ENCODE peak calls at places on chromosomes 2 and 18, in nine cellular contexts. U is prostate gland, K is transverse colon, S is H54, H is thyroid gland, P is A549, B is HCT116, F is tibial nerve, I is stomach. Q is an unnamed sample.

GRCh38 chr18:68699043-68699442 is 15.9 kb downstream of the TMX3 start:
- DNase-seq in U (no peak), K (no peak), S (no peak), H (no peak), P (no peak), B (no peak), F (no peak), I (no peak), Q (peak)

GRCh38 chr2:110883401-110883800 is 151.0 kb downstream of the ACOXL start:
- DNase-seq in U (no peak), K (no peak), S (no peak), H (no peak), P (no peak), B (no peak), F (no peak), I (no peak), Q (no peak)

GRCh38 chr18:28175930-28176673 is 828 bp downstream of the CDH2 start:
- DNase-seq in U (no peak), K (no peak), S (peak), H (peak), P (peak), B (no peak), F (no peak), I (no peak), Q (no peak)

GRCh38 chr2:70070557-70071268 is 16.6 kb upstream of the PCBP1 start:
- DNase-seq in U (peak), K (peak), S (peak), H (peak), P (peak), B (peak), F (peak), I (peak), Q (peak)

GRCh38 chr2:236980961-236981360 is 104.7 kb upstream of the COPS8 start:
- DNase-seq in U (no peak), K (no peak), S (no peak), H (no peak), P (no peak), B (no peak), F (no peak), I (no peak), Q (no peak)

GRCh38 chr2:73851274-73851673 is 22.5 kb downstream of the STAMBP start:
- DNase-seq in U (no peak), K (peak), S (no peak), H (no peak), P (peak), B (peak), F (no peak), I (peak), Q (peak)

GRCh38 chr2:209091026-209091425 is 332.8 kb upstream of the MAP2 start:
- DNase-seq in U (no peak), K (no peak), S (no peak), H (no peak), P (no peak), B (no peak), F (no peak), I (no peak), Q (no peak)

GRCh38 chr2:74887445-74887951 is 53.6 kb downstream of the HK2 start:
- DNase-seq in U (no peak), K (no peak), S (no peak), H (no peak), P (no peak), B (no peak), F (no peak), I (no peak), Q (no peak)

GRCh38 chr2:48715956-48716355 is 39.6 kb downstream of the LHCGR start:
- DNase-seq in U (no peak), K (no peak), S (no peak), H (peak), P (no peak), B (no peak), F (no peak), I (no peak), Q (no peak)

GRCh38 chr2:88540346-88540745 is 86.9 kb downstream of the EIF2AK3 start:
- DNase-seq in U (no peak), K (no peak), S (peak), H (no peak), P (peak), B (no peak), F (no peak), I (no peak), Q (no peak)

DNA sequence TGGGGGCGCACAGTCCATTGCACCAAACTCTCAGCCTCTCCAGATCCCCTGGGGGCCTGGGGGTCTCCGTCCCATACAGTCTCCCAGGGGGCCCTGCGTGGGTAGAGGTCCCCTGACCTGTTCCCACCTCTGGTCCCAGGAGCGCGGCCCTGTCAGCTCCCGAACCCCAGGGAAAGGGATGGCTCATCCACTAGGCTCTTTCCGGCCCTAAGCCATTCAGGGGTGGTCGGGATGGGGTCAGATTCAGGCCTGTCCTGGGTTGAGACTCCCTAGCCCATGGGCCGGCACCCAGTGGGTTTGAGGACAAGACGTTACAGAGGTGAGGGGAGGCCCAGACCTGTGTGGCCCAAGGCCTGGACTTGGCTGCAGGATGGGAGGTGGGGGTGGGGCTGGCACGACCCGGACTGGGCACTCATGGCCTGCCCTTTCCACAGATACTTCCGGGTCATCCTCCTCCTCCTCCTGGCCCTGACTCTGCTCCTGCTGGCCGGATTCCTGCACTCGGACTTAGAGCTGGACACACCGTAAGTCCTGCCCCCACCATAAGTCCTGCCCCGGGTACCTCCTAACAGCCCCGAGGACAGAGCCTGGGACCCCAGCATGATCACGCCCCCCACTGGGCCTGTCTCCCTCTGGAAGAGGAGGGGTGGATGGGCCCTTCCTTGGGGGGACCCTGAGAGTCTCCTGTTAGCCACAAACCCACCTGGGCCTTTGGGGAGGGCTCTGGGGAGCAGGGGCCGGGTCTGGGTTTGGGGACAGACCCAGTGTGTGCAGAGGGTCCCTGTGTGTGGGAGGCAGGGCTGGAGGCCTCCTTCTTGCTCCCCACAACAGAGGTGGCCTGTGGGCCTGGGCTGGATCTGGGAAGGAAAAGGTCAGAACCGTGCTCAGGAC is 10.1 kb upstream of the NEU4 start:
- DNase-seq in U (no peak), K (peak), S (no peak), H (no peak), P (no peak), B (no peak), F (no peak), I (no peak), Q (no peak)
- TF ChIP-seq POLR2A in U (no peak), K (no peak), S (no peak), H (no peak), P (no peak), B (no peak), F (no peak), I (no peak), Q (no peak)

DNA sequence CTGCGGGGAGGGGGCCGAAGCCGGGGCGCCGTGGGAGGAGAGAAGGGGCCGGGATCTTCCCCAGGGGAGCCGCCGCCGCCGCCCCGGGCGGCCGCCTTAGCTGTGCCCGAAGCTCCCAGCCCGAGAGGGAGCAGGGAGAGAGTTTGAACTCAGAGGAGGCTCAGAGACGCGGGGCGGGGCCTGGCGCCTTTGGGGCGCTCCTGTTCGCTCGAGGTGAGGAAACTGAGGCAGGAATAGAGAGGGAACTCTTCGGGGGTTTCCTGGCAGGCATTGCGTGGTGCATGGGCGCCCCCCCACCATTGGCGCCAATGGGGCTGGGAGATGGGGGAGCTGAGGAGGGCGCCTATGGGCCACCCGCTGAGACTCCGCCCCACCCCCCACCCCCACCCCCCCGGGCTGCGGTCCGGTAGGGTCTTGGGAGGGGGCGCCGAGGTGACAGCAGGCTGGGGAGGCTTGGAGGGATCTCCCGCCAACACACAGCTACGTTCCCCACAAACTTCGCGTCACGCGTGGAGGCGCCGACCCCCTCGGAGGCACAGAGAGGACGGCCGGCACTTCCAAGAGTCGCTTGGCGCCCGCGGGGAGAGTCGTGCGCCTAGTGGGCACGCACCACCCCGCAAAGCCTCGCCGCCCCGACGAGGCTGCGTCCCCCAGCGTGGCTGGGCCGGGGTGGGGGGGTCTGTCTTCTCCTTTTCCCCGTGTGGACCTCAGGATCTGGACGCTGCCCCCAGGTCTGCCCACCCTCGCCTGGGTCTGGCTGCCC is 680 bp downstream of the CTDSP1 start:
- DNase-seq in U (no peak), K (peak), S (no peak), H (peak), P (no peak), B (no peak), F (no peak), I (no peak), Q (peak)
- TF ChIP-seq POLR2A in U (no peak), K (peak), S (peak), H (no peak), P (no peak), B (no peak), F (peak), I (no peak), Q (peak)

GRCh38 chr18:22872894-22873537 is 60.1 kb upstream of the RBBP8 start:
- DNase-seq in U (no peak), K (no peak), S (no peak), H (no peak), P (peak), B (no peak), F (no peak), I (no peak), Q (no peak)

GRCh38 chr18:22868831-22869230 is 64.3 kb upstream of the RBBP8 start:
- DNase-seq in U (no peak), K (no peak), S (no peak), H (no peak), P (no peak), B (no peak), F (no peak), I (no peak), Q (no peak)

GRCh38 chr18:22871809-22872525 is 61.2 kb upstream of the RBBP8 start:
- DNase-seq in U (no peak), K (no peak), S (peak), H (no peak), P (no peak), B (no peak), F (no peak), I (no peak), Q (no peak)
- TF ChIP-seq POLR2A in U (no peak), K (no peak), S (no peak), H (no peak), P (no peak), B (no peak), F (no peak), I (no peak), Q (no peak)

GRCh38 chr2:81545626-81546025 is 1241.1 kb upstream of the LRRTM1 start:
- DNase-seq in U (no peak), K (no peak), S (peak), H (no peak), P (no peak), B (no peak), F (no peak), I (no peak), Q (no peak)
- TF ChIP-seq POLR2A in U (no peak), K (no peak), S (no peak), H (no peak), P (no peak), B (no peak), F (no peak), I (no peak), Q (no peak)

GRCh38 chr2:37925063-37925897 is at the start of gene RMDN2:
- DNase-seq in U (peak), K (peak), S (peak), H (peak), P (peak), B (peak), F (peak), I (peak), Q (peak)
- TF ChIP-seq POLR2A in U (peak), K (peak), S (peak), H (peak), P (peak), B (peak), F (peak), I (no peak), Q (peak)

GRCh38 chr2:201127570-201127969 is 11.6 kb downstream of the CFLAR start:
- DNase-seq in U (no peak), K (no peak), S (no peak), H (peak), P (peak), B (no peak), F (no peak), I (no peak), Q (peak)
- TF ChIP-seq POLR2A in U (no peak), K (no peak), S (no peak), H (no peak), P (no peak), B (no peak), F (peak), I (no peak), Q (peak)

DNA sequence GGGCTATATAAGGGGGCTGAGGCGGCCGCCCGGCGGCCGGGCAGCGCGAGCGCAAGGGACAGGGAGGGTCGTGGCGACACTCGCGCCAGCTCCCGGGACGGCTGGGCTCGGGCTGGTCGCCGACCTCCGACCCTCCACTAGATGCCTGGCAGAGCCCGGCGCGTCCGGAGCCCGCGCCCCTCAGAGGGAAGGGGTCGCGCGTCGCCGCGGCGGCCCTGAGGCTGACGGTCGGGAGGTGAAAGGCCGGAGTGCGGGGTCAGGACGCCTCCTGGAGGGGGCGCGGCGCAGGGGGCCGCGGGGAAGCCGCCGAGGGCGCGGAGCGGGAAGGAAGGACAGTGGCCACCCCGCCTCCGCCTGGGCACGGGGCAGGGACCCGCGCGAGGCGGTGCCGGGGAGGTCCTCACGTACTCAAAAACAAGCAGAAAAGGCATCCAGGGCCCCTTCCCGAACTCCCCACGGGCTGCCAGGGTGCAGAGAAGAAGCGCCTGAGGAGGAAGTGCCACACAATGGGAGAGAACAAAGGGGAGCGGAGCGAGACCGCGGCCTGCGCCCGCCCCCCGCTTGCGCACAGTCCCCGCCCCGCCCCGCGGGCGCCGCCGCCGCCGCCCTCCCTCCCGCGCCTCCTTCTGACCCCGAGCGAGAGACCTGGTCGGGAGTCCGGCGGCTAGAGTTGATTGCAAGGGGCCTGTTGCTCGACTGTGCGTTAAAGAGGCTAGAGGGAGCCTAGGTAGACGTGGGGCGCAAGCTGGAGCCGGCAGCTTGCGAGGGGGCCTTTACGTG is 791 bp upstream of the KLF7 start:
- DNase-seq in U (peak), K (peak), S (peak), H (peak), P (peak), B (no peak), F (peak), I (peak), Q (peak)
- TF ChIP-seq POLR2A in U (peak), K (peak), S (peak), H (peak), P (peak), B (peak), F (peak), I (no peak), Q (peak)

GRCh38 chr2:20578895-20579825 is 71.7 kb downstream of the HS1BP3 start:
- DNase-seq in U (peak), K (peak), S (peak), H (peak), P (peak), B (peak), F (peak), I (peak), Q (peak)
- TF ChIP-seq POLR2A in U (no peak), K (no peak), S (no peak), H (no peak), P (no peak), B (no peak), F (no peak), I (no peak), Q (peak)

GRCh38 chr2:231707625-231708049 is 688 bp upstream of the PTMA start:
- DNase-seq in U (peak), K (no peak), S (no peak), H (no peak), P (peak), B (peak), F (peak), I (no peak), Q (peak)
- TF ChIP-seq POLR2A in U (peak), K (peak), S (peak), H (peak), P (peak), B (peak), F (peak), I (no peak), Q (no peak)